ENCODE peak calls at places on chromosomes 7 and 10, in five cellular contexts. One of them, this sample, is unnamed.

GRCh38 chr10:120221873-120222485 is 235.0 kb upstream of the PLPP4 start:
- DNase-seq in AML-193: peak; percentile 45
- DNase-seq in GM19239: peak; percentile 36
- DNase-seq in iPS DF 6.9: peak; percentile 68
- DNase-seq in fibroblast of lung: peak; percentile 25
- DNase-seq in this sample: peak; percentile 12

GRCh38 chr7:158397885-158398284 is 189.7 kb downstream of the PTPRN2 start:
- DNase-seq in AML-193: no peak
- DNase-seq in fibroblast of lung: no peak
- DNase-seq in GM19239: no peak
- DNase-seq in iPS DF 6.9: no peak
- DNase-seq in this sample: no peak

GRCh38 chr7:91264924-91265681 is 870 bp downstream of the FZD1 start:
- DNase-seq in AML-193: peak; percentile 32
- DNase-seq in iPS DF 6.9: no peak
- DNase-seq in fibroblast of lung: peak; percentile 84
- DNase-seq in GM19239: peak; percentile 37
- DNase-seq in this sample: peak; percentile 20

GRCh38 chr10:112735041-112735690 is 214.9 kb upstream of the TCF7L2 start:
- DNase-seq in iPS DF 6.9: no peak
- DNase-seq in GM19239: no peak
- DNase-seq in fibroblast of lung: no peak
- DNase-seq in AML-193: no peak
- DNase-seq in this sample: no peak

GRCh38 chr10:91705948-91706670 is 73.2 kb upstream of the PPP1R3C start:
- DNase-seq in GM19239: no peak
- DNase-seq in AML-193: no peak
- DNase-seq in fibroblast of lung: no peak
- DNase-seq in iPS DF 6.9: no peak
- DNase-seq in this sample: no peak

GRCh38 chr10:69425513-69426298 is 9.0 kb upstream of the TACR2 start:
- DNase-seq in fibroblast of lung: no peak
- DNase-seq in AML-193: no peak
- DNase-seq in GM19239: no peak
- DNase-seq in iPS DF 6.9: no peak
- DNase-seq in this sample: no peak

GRCh38 chr10:11331706-11332105 is 279.7 kb downstream of the USP6NL start:
- DNase-seq in AML-193: no peak
- DNase-seq in iPS DF 6.9: no peak
- DNase-seq in GM19239: no peak
- DNase-seq in fibroblast of lung: peak; percentile 14
- DNase-seq in this sample: no peak

GRCh38 chr7:30330134-30331111 is 46.0 kb downstream of the ZNRF2 start:
- DNase-seq in iPS DF 6.9: no peak
- DNase-seq in AML-193: no peak
- DNase-seq in GM19239: peak; percentile 17
- DNase-seq in fibroblast of lung: peak; percentile 28
- DNase-seq in this sample: no peak

GRCh38 chr7:79227035-79227434 is 226.4 kb downstream of the MAGI2 start:
- DNase-seq in GM19239: no peak
- DNase-seq in iPS DF 6.9: no peak
- DNase-seq in AML-193: no peak
- DNase-seq in fibroblast of lung: peak; percentile 34
- DNase-seq in this sample: no peak

GRCh38 chr10:130191380-130191779 is 55.2 kb downstream of the GLRX3 start:
- DNase-seq in iPS DF 6.9: no peak
- DNase-seq in fibroblast of lung: no peak
- DNase-seq in AML-193: no peak
- DNase-seq in GM19239: no peak
- DNase-seq in this sample: no peak

GRCh38 chr10:120012566-120012965 is 120.0 kb downstream of the SEC23IP start:
- DNase-seq in AML-193: no peak
- DNase-seq in GM19239: no peak
- DNase-seq in fibroblast of lung: peak; percentile 80
- DNase-seq in iPS DF 6.9: no peak
- DNase-seq in this sample: no peak

GRCh38 chr10:104546756-104547155 is 94.3 kb upstream of the SORCS3 start:
- DNase-seq in GM19239: no peak
- DNase-seq in iPS DF 6.9: no peak
- DNase-seq in fibroblast of lung: no peak
- DNase-seq in AML-193: no peak
- DNase-seq in this sample: no peak

GRCh38 chr10:5014936-5015335 is 11.3 kb upstream of the AKR1C2 start:
- DNase-seq in AML-193: no peak
- DNase-seq in GM19239: no peak
- DNase-seq in iPS DF 6.9: no peak
- DNase-seq in fibroblast of lung: no peak
- DNase-seq in this sample: no peak

GRCh38 chr7:22858640-22859561 is 36.3 kb upstream of the TOMM7 start:
- DNase-seq in fibroblast of lung: peak; percentile 100
- DNase-seq in GM19239: no peak
- DNase-seq in AML-193: peak; percentile 39
- DNase-seq in iPS DF 6.9: no peak
- DNase-seq in this sample: no peak

This sample was measured in GM18507.